ENCODE peak calls at places on chromosomes 11 and 22, in four cellular contexts. J, W, X and T are unnamed samples.

GRCh38 chr22:17418890-17419324 is 49.6 kb downstream of the CECR2 start:
- DNase-seq in J (no peak), W (no peak), X (no peak), T (no peak)

GRCh38 chr11:34680206-34680605 is 59.3 kb downstream of the EHF start:
- DNase-seq in J (no peak), W (no peak), X (no peak), T (peak; percentile 50)

GRCh38 chr11:33735166-33735425 is 1.1 kb downstream of the CD59 start:
- DNase-seq in J (no peak), W (no peak), X (no peak), T (no peak)

GRCh38 chr22:48438791-48439559 is 1388.7 kb downstream of the BRD1 start:
- DNase-seq in J (no peak), W (no peak), X (no peak), T (no peak)

GRCh38 chr11:111835665-111836064 is 35.7 kb downstream of the ALG9 start:
- DNase-seq in J (no peak), W (no peak), X (no peak), T (no peak)

GRCh38 chr22:50481440-50482106 is at the start of gene ADM2:
- DNase-seq in J (no peak), W (no peak), X (peak; percentile 85), T (no peak)

GRCh38 chr22:27857441-27857840 is 55.9 kb upstream of the MN1 start:
- DNase-seq in J (no peak), W (no peak), X (no peak), T (peak; percentile 48)

GRCh38 chr11:11349870-11350325 is 3.2 kb downstream of the CSNK2A3 start:
- DNase-seq in J (no peak), W (peak; percentile 81), X (no peak), T (peak; percentile 87)

GRCh38 chr11:10450451-10451398 is 4.3 kb upstream of the AMPD3 start:
- DNase-seq in J (peak; percentile 13), W (peak; percentile 26), X (peak; percentile 87), T (no peak)

GRCh38 chr11:28835317-28835716 is 727.1 kb downstream of the METTL15 start:
- DNase-seq in J (no peak), W (no peak), X (no peak), T (no peak)

GRCh38 chr11:95241673-95242072 is 10.7 kb upstream of the SESN3 start:
- DNase-seq in J (no peak), W (peak; percentile 15), X (no peak), T (peak; percentile 90)
- H3K4me3 ChIP-seq in J (no peak overlapping the region), W (no peak overlapping the region), X (no peak overlapping the region), T (peak overlapping the region; percentile 20)

GRCh38 chr11:101583180-101584128 is at the start of gene TRPC6:
- DNase-seq in J (no peak), W (peak; percentile 3), X (no peak), T (peak; percentile 11)
- H3K4me3 ChIP-seq in J (no peak within 1 kb of the TSS), W (peak within 1 kb of the TSS; percentile 10), X (peak within 1 kb of the TSS; percentile 22), T (peak within 1 kb of the TSS; percentile 31)

GRCh38 chr11:7160814-7161489 is 72.2 kb downstream of the RBMXL2 start:
- DNase-seq in J (no peak), W (no peak), X (no peak), T (no peak)
- H3K4me3 ChIP-seq in J (no peak overlapping the region), W (no peak overlapping the region), X (no peak overlapping the region), T (no peak overlapping the region)

DNA sequence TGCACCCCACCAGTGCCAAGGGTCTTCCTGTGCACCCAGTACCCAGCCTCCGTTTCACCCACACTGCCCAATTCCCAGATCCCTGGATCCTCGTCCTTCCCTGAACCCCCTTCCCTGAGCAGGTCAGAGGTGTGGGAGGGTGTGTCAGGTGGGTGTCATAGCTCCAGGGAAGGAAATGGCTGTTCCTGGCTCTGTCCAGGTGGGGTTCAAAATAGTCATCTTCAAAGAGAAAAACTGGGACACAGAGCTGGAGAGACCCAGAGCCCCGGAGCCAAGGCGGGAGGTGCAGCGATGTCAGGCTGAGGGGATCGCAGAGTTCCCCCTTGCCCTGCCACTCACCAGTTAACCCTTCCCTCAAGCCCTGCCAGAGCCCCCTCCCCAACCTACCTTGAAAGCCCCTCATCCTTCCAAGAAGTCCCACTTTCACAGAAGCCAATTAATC is 698 bp downstream of the C1QTNF4 start:
- DNase-seq in J (no peak), W (no peak), X (no peak), T (no peak)
- H3K4me3 ChIP-seq in J (no peak overlapping the region), W (no peak overlapping the region), X (no peak overlapping the region), T (no peak overlapping the region)